ENCODE peak calls at places on chromosome 11, in nine cellular contexts. I is GM12865; V is stimulated activated CD4-positive, alpha-beta T cell treated with anti-CD3 and anti-CD28 coated beads, Interleukin-2, amount 100 ng/mL, for 48 hours; T is MM.1S; E is neural progenitor cell; O is RCC 7860; B is adrenal gland; C is suprapubic skin; A is NCI-H1417. P is an unnamed sample.

GRCh38 chr11:721913-722811 is 16.1 kb downstream of the EPS8L2 start:
- DNase-seq in O (no peak), A (peak), T (peak), V (no peak), C (peak), B (no peak), I (peak), E (no peak), P (no peak)

GRCh38 chr11:104134760-104135159 is 29.2 kb downstream of the PDGFD start:
- DNase-seq in T (no peak), V (no peak), O (peak), A (no peak), C (no peak), B (no peak), I (no peak), E (no peak), P (no peak)

GRCh38 chr11:119795231-119795630 is 66.2 kb upstream of the NECTIN1 start:
- DNase-seq in V (no peak), B (no peak), O (no peak), A (no peak), C (no peak), T (no peak), I (no peak), E (no peak), P (no peak)

GRCh38 chr11:112237451-112237850 is 11.2 kb downstream of the PTS start:
- DNase-seq in C (no peak), B (no peak), A (no peak), V (no peak), E (no peak), O (no peak), I (no peak), T (no peak), P (no peak)

GRCh38 chr11:69372589-69373250 is 78.8 kb downstream of the MYEOV start:
- DNase-seq in V (no peak), T (no peak), C (no peak), A (no peak), O (no peak), I (no peak), B (no peak), E (no peak), P (no peak)

GRCh38 chr11:27868226-27868625 is 168.0 kb upstream of the BDNF start:
- DNase-seq in E (peak), A (no peak), B (no peak), I (no peak), C (no peak), V (no peak), O (no peak), T (no peak), P (no peak)

GRCh38 chr11:74699615-74700396 is 31.4 kb downstream of the CHRDL2 start:
- DNase-seq in A (no peak), I (no peak), O (no peak), T (no peak), B (no peak), C (no peak), E (no peak), V (no peak), P (no peak)

GRCh38 chr11:12266943-12267342 is 110.4 kb upstream of the PARVA start:
- DNase-seq in I (no peak), E (no peak), B (no peak), A (no peak), T (no peak), C (no peak), O (no peak), V (no peak), P (no peak)

GRCh38 chr11:12909866-12910265 is 99.2 kb upstream of the RASSF10 start:
- DNase-seq in B (no peak), V (no peak), I (no peak), T (no peak), O (no peak), E (no peak), A (no peak), C (no peak), P (no peak)

GRCh38 chr11:103863497-103863896 is 172.9 kb upstream of the DDI1 start:
- DNase-seq in O (no peak), C (no peak), T (no peak), B (no peak), A (no peak), V (no peak), E (no peak), I (no peak), P (no peak)

GRCh38 chr11:14312736-14313438 is 46.1 kb downstream of the RRAS2 start:
- DNase-seq in B (no peak), A (no peak), C (no peak), V (no peak), E (no peak), I (no peak), O (no peak), T (no peak), P (no peak)

GRCh38 chr11:122327528-122327927 is 211.5 kb upstream of the BLID start:
- DNase-seq in T (no peak), C (no peak), A (no peak), I (no peak), O (no peak), B (no peak), V (no peak), E (no peak), P (no peak)

GRCh38 chr11:85346484-85346883 is 280.7 kb downstream of the DLG2 start:
- DNase-seq in I (no peak), A (no peak), O (no peak), B (no peak), C (no peak), V (no peak), T (no peak), E (no peak), P (no peak)

GRCh38 chr11:92886243-92886905 is 83.1 kb upstream of the MTNR1B start:
- DNase-seq in C (no peak), V (peak), E (peak), B (peak), I (peak), A (peak), O (no peak), T (peak), P (peak)

GRCh38 chr11:78762105-78762504 is 187.4 kb upstream of the NARS2 start:
- DNase-seq in B (no peak), C (no peak), T (no peak), V (no peak), O (no peak), E (no peak), A (no peak), I (no peak), P (no peak)

GRCh38 chr11:70103256-70103975 is 25.3 kb downstream of the ANO1 start:
- DNase-seq in E (peak), C (no peak), V (no peak), T (no peak), A (no peak), B (no peak), O (no peak), I (no peak), P (no peak)

GRCh38 chr11:97454988-97455387 is 1065.2 kb downstream of the JRKL start:
- DNase-seq in B (no peak), T (peak), E (peak), V (no peak), I (no peak), C (no peak), O (no peak), A (peak), P (no peak)

GRCh38 chr11:61881397-61881796 is 9.9 kb downstream of the FADS3 start:
- DNase-seq in C (no peak), A (no peak), E (peak), V (no peak), I (no peak), T (no peak), B (no peak), O (no peak), P (no peak)

GRCh38 chr11:122633219-122633829 is 22.2 kb upstream of the UBASH3B start:
- DNase-seq in E (peak), O (peak), C (no peak), B (peak), T (peak), A (peak), I (peak), V (no peak), P (no peak)

GRCh38 chr11:68206211-68206610 is 6.9 kb downstream of the KMT5B start:
- DNase-seq in A (peak), O (peak), I (peak), B (no peak), V (no peak), C (no peak), T (peak), E (peak), P (peak)

GRCh38 chr11:9688716-9689511 is 25.0 kb downstream of the SWAP70 start:
- DNase-seq in T (no peak), C (no peak), I (peak), O (peak), B (no peak), A (no peak), E (peak), V (no peak), P (no peak)

GRCh38 chr11:84310261-84310660 is 1024.1 kb upstream of the CCDC90B start:
- DNase-seq in V (no peak), T (no peak), I (no peak), A (no peak), C (no peak), E (no peak), O (no peak), B (no peak), P (no peak)

GRCh38 chr11:10930224-10930960 is 72.5 kb upstream of the ZBED5 start:
- DNase-seq in B (no peak), T (no peak), O (no peak), V (no peak), A (peak), I (no peak), E (no peak), C (no peak), P (no peak)

GRCh38 chr11:9701799-9702198 is 37.9 kb downstream of the SWAP70 start:
- DNase-seq in A (no peak), B (no peak), C (no peak), E (no peak), O (no peak), T (no peak), I (no peak), V (no peak), P (no peak)

GRCh38 chr11:71282581-71283351 is 30.4 kb upstream of the SHANK2 start:
- DNase-seq in T (no peak), O (no peak), V (no peak), I (no peak), A (no peak), E (peak), B (no peak), C (no peak), P (peak)

GRCh38 chr11:96314326-96315050 is 28.5 kb downstream of the MAML2 start:
- DNase-seq in V (no peak), T (no peak), I (no peak), C (no peak), A (no peak), E (no peak), B (no peak), O (peak), P (no peak)

GRCh38 chr11:61587541-61587941 is 6.7 kb upstream of the SYT7 start:
- DNase-seq in C (no peak), I (no peak), T (no peak), A (peak), B (peak), O (no peak), V (no peak), E (peak), P (peak)

GRCh38 chr11:106012744-106013143 is 9.3 kb downstream of the MSANTD4 start:
- DNase-seq in C (no peak), B (no peak), A (no peak), I (no peak), E (no peak), V (no peak), T (no peak), O (no peak), P (peak)

GRCh38 chr11:32487270-32487669 is 51.9 kb upstream of the WT1 start:
- DNase-seq in I (peak), C (no peak), A (no peak), V (no peak), B (no peak), E (peak), O (no peak), T (no peak), P (no peak)

GRCh38 chr11:114088216-114088615 is 28.7 kb downstream of the ZBTB16 start:
- DNase-seq in C (no peak), T (no peak), V (no peak), B (no peak), O (no peak), A (no peak), I (no peak), E (no peak), P (no peak)

GRCh38 chr11:130721736-130722135 is 194.5 kb downstream of the SNX19 start:
- DNase-seq in A (no peak), V (no peak), E (no peak), B (no peak), O (no peak), C (no peak), I (no peak), T (no peak), P (no peak)

GRCh38 chr11:1199689-1200610 is 22.9 kb upstream of the MUC5B start:
- DNase-seq in O (no peak), B (no peak), T (no peak), A (no peak), V (no peak), E (no peak), I (no peak), C (peak), P (peak)

GRCh38 chr11:69187540-69188065 is 31.9 kb downstream of the SMIM38 start:
- DNase-seq in O (no peak), A (no peak), E (no peak), T (no peak), C (no peak), V (no peak), B (no peak), I (no peak), P (no peak)

GRCh38 chr11:64015935-64016468 is 19.7 kb upstream of the FLRT1 start:
- DNase-seq in V (no peak), E (no peak), T (no peak), O (no peak), B (no peak), A (no peak), C (no peak), I (no peak), P (no peak)

GRCh38 chr11:116993599-116993998 is 104.6 kb downstream of the SIK3 start:
- DNase-seq in C (no peak), I (no peak), E (peak), B (no peak), A (no peak), T (no peak), V (no peak), O (no peak), P (no peak)